ENCODE peak calls at places on chromosomes 5 and 9, in nine cellular contexts. W is heart right ventricle; J is stimulated activated CD8-positive, alpha-beta memory T cell treated with anti-CD3 and anti-CD28 coated beads, Interleukin-15, amount 100 ng/mL, for 24 hours; L is MM.1S; S is nephron progenitor cell; E is HTR-8/SVneo; K is activated naive CD8-positive, alpha-beta T cell treated with anti-CD3 and anti-CD28 coated beads, Interleukin-2, amount 50 U/mL, for 24 hours; G is stimulated activated CD4-positive, alpha-beta T cell treated with anti-CD3 and anti-CD28 coated beads, Interleukin-2, amount 100 ng/mL, for 48 hours; Y is endothelial cell of umbilical vein. T is an unnamed sample.

GRCh38 chr9:126696764-126697145 is 83.0 kb downstream of the LMX1B start:
- DNase-seq in L (no peak), E (no peak), Y (no peak), W (no peak), K (no peak), J (no peak), S (no peak), G (no peak), T (no peak)

GRCh38 chr9:137382728-137383452 is 40.1 kb downstream of the EXD3 start:
- DNase-seq in K (no peak), S (no peak), W (no peak), G (no peak), Y (no peak), J (no peak), E (no peak), L (no peak), T (no peak)

GRCh38 chr9:95218790-95219189 is 98.7 kb downstream of the FANCC start:
- DNase-seq in G (no peak), K (no peak), W (no peak), L (no peak), J (no peak), Y (no peak), S (no peak), E (no peak), T (no peak)

GRCh38 chr9:92563701-92564100 is 27.9 kb upstream of the ECM2 start:
- DNase-seq in E (no peak), L (no peak), W (no peak), J (no peak), G (no peak), K (no peak), Y (no peak), S (no peak), T (no peak)

GRCh38 chr9:128275198-128276007 is at the start of gene GOLGA2:
- DNase-seq in E (peak), W (no peak), G (no peak), Y (peak), S (peak), K (peak), J (no peak), L (no peak), T (peak)

GRCh38 chr5:171724771-171725609 is 60.6 kb upstream of the SMIM23 start:
- DNase-seq in L (no peak), W (no peak), K (no peak), J (no peak), Y (no peak), S (no peak), G (no peak), E (no peak), T (no peak)

GRCh38 chr5:109532773-109533364 is 123.1 kb upstream of the PJA2 start:
- DNase-seq in K (no peak), L (no peak), J (no peak), S (no peak), Y (no peak), W (no peak), G (no peak), E (no peak), T (no peak)

GRCh38 chr5:172867761-172868435 is 33.8 kb downstream of the ERGIC1 start:
- DNase-seq in J (no peak), G (no peak), E (no peak), S (no peak), W (no peak), K (no peak), L (no peak), Y (no peak), T (no peak)

GRCh38 chr5:146048994-146049703 is 56.2 kb downstream of the PLAC8L1 start:
- DNase-seq in S (peak), J (no peak), K (peak), W (no peak), G (peak), L (peak), E (peak), Y (peak), T (no peak)

GRCh38 chr5:156258934-156259333 is 68.0 kb upstream of the SGCD start:
- DNase-seq in J (no peak), S (no peak), E (no peak), W (no peak), Y (no peak), K (no peak), G (no peak), L (no peak), T (no peak)

GRCh38 chr9:113853333-113853732 is 22.8 kb upstream of the ZNF618 start:
- DNase-seq in G (no peak), L (peak), W (no peak), E (no peak), J (no peak), S (no peak), Y (peak), K (no peak), T (no peak)

GRCh38 chr5:14726066-14726838 is 61.7 kb downstream of the OTULIN start:
- DNase-seq in E (peak), G (no peak), L (no peak), K (no peak), W (no peak), J (no peak), S (no peak), Y (no peak), T (no peak)

GRCh38 chr5:173823721-173824567 is 64.2 kb upstream of the CPEB4 start:
- DNase-seq in Y (peak), J (no peak), G (no peak), K (no peak), S (no peak), L (no peak), W (no peak), E (peak), T (peak)

GRCh38 chr5:9268226-9268625 is 277.6 kb downstream of the SEMA5A start:
- DNase-seq in K (no peak), L (no peak), J (no peak), Y (no peak), S (no peak), G (no peak), W (no peak), E (no peak), T (no peak)

GRCh38 chr9:135566552-135566951 is 5.0 kb downstream of the PAEP start:
- DNase-seq in K (no peak), S (no peak), J (no peak), G (no peak), E (no peak), W (no peak), Y (no peak), L (peak), T (no peak)

GRCh38 chr9:3758816-3759576 is 233.2 kb upstream of the RFX3 start:
- DNase-seq in E (no peak), L (peak), W (no peak), K (no peak), S (no peak), G (no peak), Y (no peak), J (no peak), T (no peak)

GRCh38 chr5:14561741-14562140 is 19.9 kb upstream of the OTULINL start:
- DNase-seq in S (no peak), J (no peak), K (no peak), W (no peak), Y (no peak), G (no peak), L (no peak), E (no peak), T (no peak)

GRCh38 chr9:2281031-2281802 is 266.1 kb downstream of the SMARCA2 start:
- DNase-seq in Y (no peak), S (no peak), L (no peak), E (peak), K (no peak), J (no peak), W (no peak), G (no peak), T (no peak)

GRCh38 chr9:108724669-108725068 is 131.1 kb downstream of the ACTL7B start:
- DNase-seq in S (no peak), Y (no peak), E (no peak), K (no peak), G (no peak), J (no peak), W (no peak), L (no peak), T (no peak)

GRCh38 chr9:14314424-14314928 is 535 bp upstream of the NFIB start:
- DNase-seq in L (peak), Y (peak), K (peak), W (peak), E (peak), J (no peak), G (no peak), S (peak), T (peak)

GRCh38 chr5:77224672-77225355 is 14.3 kb downstream of the PDE8B start:
- DNase-seq in J (no peak), E (peak), S (no peak), Y (no peak), G (no peak), K (no peak), L (no peak), W (no peak), T (no peak)

GRCh38 chr5:147782053-147783028 is at the start of gene JAKMIP2:
- DNase-seq in E (peak), L (peak), Y (no peak), G (peak), J (peak), K (peak), W (peak), S (peak), T (no peak)

GRCh38 chr9:124215956-124216355 is 41.8 kb upstream of the NEK6 start:
- DNase-seq in K (no peak), S (no peak), L (no peak), Y (no peak), E (no peak), J (no peak), G (no peak), W (no peak), T (peak)

GRCh38 chr5:111187079-111187478 is 37.1 kb upstream of the CAMK4 start:
- DNase-seq in Y (no peak), G (no peak), K (no peak), S (no peak), L (no peak), E (no peak), J (no peak), W (no peak), T (no peak)

GRCh38 chr9:16422114-16422513 is 448.4 kb downstream of the BNC2 start:
- DNase-seq in S (no peak), G (no peak), E (no peak), W (no peak), L (no peak), K (no peak), J (no peak), Y (no peak), T (no peak)

GRCh38 chr9:121598167-121599000 is 53.0 kb upstream of the DAB2IP start:
- DNase-seq in K (no peak), L (no peak), S (peak), W (peak), Y (no peak), E (no peak), J (no peak), G (no peak), T (peak)